ENCODE peak calls at places on chromosomes 12 and 14, in four cellular contexts. T is K562, Q is HepG2, P is A549. V is an unnamed sample.

GRCh38 chr14:58746261-58746660 is 108.5 kb downstream of the DACT1 start:
- DNase-seq in Q (no peak), P (peak), T (no peak), V (no peak)

GRCh38 chr14:103693514-103693913 is 21.7 kb downstream of the XRCC3 start:
- DNase-seq in Q (no peak), T (no peak), P (no peak), V (no peak)

GRCh38 chr14:24032727-24033418 is 18.9 kb upstream of the CARMIL3 start:
- DNase-seq in Q (peak), T (no peak), P (peak), V (no peak)

GRCh38 chr14:54094765-54095164 is 138.1 kb upstream of the BMP4 start:
- DNase-seq in T (no peak), P (no peak), Q (no peak), V (no peak)

GRCh38 chr14:68248481-68249255 is 429.1 kb downstream of the RAD51B start:
- DNase-seq in T (peak), P (peak), Q (peak), V (peak)

GRCh38 chr12:2640281-2640680 is 154.5 kb upstream of the FKBP4 start:
- DNase-seq in T (no peak), Q (no peak), P (peak), V (no peak)

GRCh38 chr12:108269224-108269623 is 69.9 kb downstream of the CMKLR1 start:
- DNase-seq in T (no peak), Q (no peak), P (no peak), V (no peak)

GRCh38 chr14:94180655-94181271 is 6.6 kb downstream of the PPP4R4 start:
- DNase-seq in P (peak), T (peak), Q (peak), V (no peak)

GRCh38 chr12:89075890-89076591 is 276.3 kb downstream of the DUSP6 start:
- DNase-seq in P (no peak), Q (no peak), T (no peak), V (no peak)

GRCh38 chr12:51172515-51173431 is at the start of gene TFCP2:
- DNase-seq in T (peak), P (peak), Q (peak), V (peak)

GRCh38 chr14:90698379-90698869 is 117.8 kb downstream of the TTC7B start:
- DNase-seq in Q (no peak), P (no peak), T (no peak), V (no peak)

GRCh38 chr12:122865268-122866231 is 30.3 kb downstream of the HIP1R start:
- DNase-seq in P (peak), Q (peak), T (peak), V (no peak)

GRCh38 chr14:22980672-22981089 is 1.7 kb downstream of the AJUBA start:
- DNase-seq in P (peak), Q (peak), T (no peak), V (no peak)

GRCh38 chr12:89525002-89525823 is 617 bp upstream of the GALNT4 start:
- DNase-seq in P (peak), T (peak), Q (peak), V (no peak)

GRCh38 chr12:100263131-100263530 is 3.7 kb downstream of the DEPDC4 start:
- DNase-seq in P (no peak), T (no peak), Q (no peak), V (no peak)

GRCh38 chr12:54166543-54167499 is 22.0 kb downstream of the SMUG1 start:
- DNase-seq in Q (no peak), T (no peak), P (no peak), V (no peak)

GRCh38 chr12:130011611-130012385 is 108.0 kb upstream of the TMEM132D start:
- DNase-seq in Q (no peak), P (no peak), T (no peak), V (no peak)

GRCh38 chr14:83558946-83559345 is 1971.0 kb upstream of the FLRT2 start:
- DNase-seq in T (no peak), Q (no peak), P (no peak), V (no peak)

GRCh38 chr12:3196488-3196887 is 119.3 kb downstream of the TSPAN9 start:
- DNase-seq in Q (no peak), T (no peak), P (no peak), V (no peak)

GRCh38 chr12:3295648-3296408 is 195.2 kb upstream of the PRMT8 start:
- DNase-seq in Q (no peak), T (no peak), P (no peak), V (no peak)

DNA sequence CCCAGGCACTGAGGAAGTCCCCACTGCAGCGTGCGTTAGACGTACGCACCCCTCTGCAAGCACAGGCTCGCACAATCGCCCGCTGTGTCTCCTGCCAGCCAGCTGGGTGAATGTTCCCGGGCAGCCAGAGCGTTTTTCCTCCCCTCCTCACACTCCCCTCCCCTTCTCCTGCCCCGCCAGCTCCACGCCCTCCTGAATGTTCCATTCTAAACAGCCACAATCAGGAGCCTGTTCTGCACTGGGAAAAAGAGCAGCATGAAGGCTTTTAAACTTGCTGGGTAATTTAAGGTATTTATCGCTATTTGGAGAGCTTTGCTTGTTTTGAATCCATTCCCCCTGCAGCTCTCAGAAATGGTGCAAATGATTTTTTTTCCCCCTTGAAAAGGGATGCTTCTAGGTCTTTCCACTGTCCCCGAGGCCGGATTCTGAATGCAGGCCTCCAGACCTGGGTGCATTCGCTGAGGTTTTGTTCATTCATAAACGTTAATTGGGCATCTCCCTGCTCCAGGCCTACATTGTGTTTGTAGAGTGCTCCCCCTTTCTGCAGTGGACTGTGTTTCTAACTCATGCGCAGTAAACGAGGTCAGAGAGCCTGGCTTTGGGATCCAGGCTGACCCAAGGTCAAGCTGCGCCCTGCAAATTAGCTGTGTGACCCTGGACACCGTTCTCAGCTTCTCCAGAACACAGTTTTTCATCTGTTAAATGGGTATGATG is 212.5 kb downstream of the CHST11 start:
- DNase-seq in Q (no peak), P (peak), T (peak), V (no peak)
- TF ChIP-seq RNF2 in Q (no peak), P (no peak), T (no peak), V (no peak)

GRCh38 chr14:88323520-88324199 is 591 bp upstream of the KCNK10 start:
- DNase-seq in Q (no peak), P (no peak), T (no peak), V (no peak)

GRCh38 chr14:88326352-88327103 is 3.5 kb upstream of the KCNK10 start:
- DNase-seq in T (no peak), Q (no peak), P (no peak), V (peak)

GRCh38 chr14:88325883-88326282 is 2.8 kb upstream of the KCNK10 start:
- DNase-seq in Q (no peak), T (no peak), P (no peak), V (no peak)

GRCh38 chr14:88323086-88323519 is at the start of gene KCNK10:
- DNase-seq in Q (no peak), T (no peak), P (no peak), V (no peak)

DNA sequence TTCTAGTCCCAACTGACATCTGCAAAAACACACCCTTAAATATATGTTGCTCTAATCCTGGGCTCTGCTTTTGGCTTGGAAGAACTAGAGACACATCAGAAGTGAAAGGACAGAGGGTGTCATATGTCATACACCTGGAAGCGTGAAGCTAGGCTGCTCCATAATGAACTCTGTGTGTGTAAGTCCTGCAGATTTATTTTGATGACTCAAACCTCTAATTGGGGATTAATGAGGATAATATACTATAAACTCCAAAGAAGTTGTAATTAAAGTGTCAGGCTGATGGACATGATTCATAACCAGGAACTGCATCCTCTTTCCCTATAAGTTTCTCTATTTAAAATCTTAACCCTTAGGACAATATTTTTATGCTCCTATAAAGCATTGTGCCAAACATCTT is 4.4 kb upstream of the KCNK10 start:
- DNase-seq in Q (no peak), T (no peak), P (no peak), V (no peak)
- TF ChIP-seq RNF2 in Q (no peak), T (no peak), P (no peak), V (no peak)

GRCh38 chr14:56120091-56120632 is 2.0 kb downstream of the PELI2 start:
- DNase-seq in T (no peak), Q (no peak), P (no peak), V (no peak)
- TF ChIP-seq RNF2 in T (no peak), Q (no peak), P (no peak), V (no peak)

GRCh38 chr12:95836630-95837239 is 22.0 kb upstream of the SNRPF start:
- DNase-seq in P (peak), T (no peak), Q (no peak), V (no peak)

GRCh38 chr12:95836185-95836609 is 22.6 kb upstream of the SNRPF start:
- DNase-seq in Q (no peak), P (peak), T (no peak), V (no peak)

GRCh38 chr12:95838125-95838524 is 20.6 kb upstream of the SNRPF start:
- DNase-seq in Q (peak), T (no peak), P (peak), V (no peak)

GRCh38 chr12:95834572-95834971 is 24.2 kb upstream of the SNRPF start:
- DNase-seq in P (no peak), T (no peak), Q (no peak), V (no peak)

DNA sequence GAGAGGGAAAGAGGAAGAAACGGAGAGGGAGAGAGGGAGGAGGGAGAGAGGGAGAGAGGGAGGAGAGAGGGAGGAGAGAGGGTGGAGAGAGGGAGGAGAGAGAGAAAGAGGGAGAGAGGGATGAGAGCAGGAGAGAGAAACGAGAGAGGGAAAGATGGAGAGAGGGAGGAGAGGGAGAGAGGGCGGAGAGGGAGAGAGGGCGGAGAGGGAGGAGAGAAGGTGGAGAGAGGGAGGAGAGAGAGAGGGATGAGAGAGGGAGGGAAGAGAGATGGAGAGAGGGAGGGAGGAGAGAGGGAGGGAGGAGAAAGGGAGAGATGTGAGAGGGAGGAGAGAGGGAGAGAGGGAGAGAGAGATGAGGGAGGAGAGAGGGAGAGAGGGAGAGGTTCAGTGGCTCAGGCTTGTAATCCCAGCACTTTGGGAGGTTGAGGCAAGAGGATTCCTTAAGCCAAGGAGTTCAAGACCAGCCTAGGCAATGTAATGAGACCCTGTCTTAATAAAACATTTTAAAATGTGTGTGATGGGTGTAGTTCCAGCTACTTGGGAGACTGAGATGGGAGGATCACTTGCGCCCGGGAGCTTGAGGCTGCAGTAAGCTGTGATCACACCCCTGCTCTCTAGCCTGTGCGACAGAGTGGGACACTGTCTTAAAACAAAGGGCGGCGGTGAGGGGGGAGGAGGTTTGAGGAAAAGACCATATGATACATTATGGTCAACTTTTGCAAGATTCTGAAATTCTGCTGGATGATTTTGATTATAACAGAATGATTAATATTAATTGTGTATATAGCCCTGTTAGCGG is 21.3 kb upstream of the SNRPF start:
- DNase-seq in P (peak), T (no peak), Q (no peak), V (no peak)
- TF ChIP-seq RNF2 in P (no peak), T (no peak), Q (no peak), V (no peak)

GRCh38 chr12:83462419-83462818 is 775.7 kb downstream of the TMTC2 start:
- DNase-seq in T (no peak), Q (no peak), P (no peak), V (no peak)
- TF ChIP-seq RNF2 in T (no peak), Q (no peak), P (no peak), V (no peak)